ENCODE peak calls at places on chromosome 17, in nine cellular contexts. X, P, W, M, I, T, F, U and B are unnamed samples.
A peak's percentile ranks its signal among the peaks of the same experiment; 100 is the strongest.

GRCh38 chr17:54968954-54969400 is 412 bp downstream of the STXBP4 start:
- DNase-seq in M (no peak), P (peak; percentile 46), U (no peak), I (no peak), W (peak; percentile 17), X (no peak), F (no peak), T (peak; percentile 37), B (peak; percentile 20)

GRCh38 chr17:40323731-40324650 is 15.0 kb downstream of the RARA start:
- DNase-seq in M (no peak), F (no peak), T (peak; percentile 83), I (peak; percentile 74), X (no peak), W (no peak), U (no peak), P (peak; percentile 50), B (no peak)

GRCh38 chr17:74780443-74781238 is 4.5 kb upstream of the NAT9 start:
- DNase-seq in F (no peak), T (no peak), U (no peak), X (no peak), W (no peak), M (no peak), I (no peak), P (peak; percentile 69), B (peak; percentile 51)

GRCh38 chr17:6478486-6478885 is 34.2 kb downstream of the PIMREG start:
- DNase-seq in I (no peak), T (no peak), U (no peak), P (no peak), M (no peak), W (no peak), X (no peak), F (no peak), B (no peak)

GRCh38 chr17:73973881-73974409 is 229.5 kb upstream of the RPL38 start:
- DNase-seq in W (no peak), M (no peak), U (no peak), T (peak; percentile 15), I (no peak), X (no peak), F (no peak), P (no peak), B (no peak)

GRCh38 chr17:44767493-44767892 is 8.7 kb downstream of the ADAM11 start:
- DNase-seq in U (no peak), M (no peak), F (no peak), I (no peak), X (no peak), W (no peak), T (no peak), P (peak; percentile 86), B (peak; percentile 58)

GRCh38 chr17:60390223-60390622 is 1.7 kb downstream of the USP32 start:
- DNase-seq in X (no peak), U (no peak), I (no peak), T (peak; percentile 68), W (no peak), F (no peak), M (no peak), P (peak; percentile 67), B (no peak)

GRCh38 chr17:61405047-61405685 is 5.5 kb downstream of the TBX2 start:
- DNase-seq in U (no peak), T (no peak), W (no peak), I (peak; percentile 17), M (no peak), P (no peak), X (no peak), F (peak; percentile 13), B (no peak)

GRCh38 chr17:77451271-77451893 is 310.6 kb downstream of the SEC14L1 start:
- DNase-seq in P (peak; percentile 48), T (peak; percentile 69), M (no peak), U (peak; percentile 87), W (peak; percentile 87), I (peak; percentile 77), X (no peak), F (peak; percentile 63), B (peak; percentile 70)

GRCh38 chr17:64063766-64064224 is 43.4 kb upstream of the ICAM2 start:
- DNase-seq in P (peak; percentile 57), X (no peak), U (peak; percentile 75), M (no peak), I (peak; percentile 51), W (peak; percentile 73), T (peak; percentile 81), F (no peak), B (peak; percentile 59)

GRCh38 chr17:76081295-76082210 is 2.6 kb downstream of the ZACN start:
- DNase-seq in X (no peak), U (no peak), W (no peak), M (no peak), P (no peak), I (no peak), F (no peak), T (no peak), B (no peak)

GRCh38 chr17:4583796-4584124 is 569 bp upstream of the SMTNL2 start:
- DNase-seq in U (no peak), P (no peak), X (no peak), M (no peak), T (no peak), W (no peak), I (peak; percentile 73), F (no peak), B (no peak)

GRCh38 chr17:5769936-5770335 is 185.6 kb upstream of the NLRP1 start:
- DNase-seq in M (no peak), X (no peak), T (no peak), I (no peak), U (no peak), P (no peak), F (no peak), W (no peak), B (no peak)

GRCh38 chr17:78114831-78115723 is 13.5 kb downstream of the TMC6 start:
- DNase-seq in U (no peak), X (no peak), W (no peak), P (no peak), T (no peak), M (no peak), I (no peak), F (no peak), B (peak; percentile 24)

GRCh38 chr17:22703204-22703603 is 1010.9 kb downstream of the KCNJ18 start:
- DNase-seq in I (no peak), X (no peak), P (peak; percentile 48), M (no peak), W (no peak), F (no peak), T (no peak), U (no peak), B (no peak)

GRCh38 chr17:50304781-50305404 is 30.6 kb downstream of the TMEM92 start:
- DNase-seq in T (peak; percentile 25), F (no peak), P (no peak), W (no peak), I (no peak), X (no peak), U (no peak), M (no peak), B (no peak)

GRCh38 chr17:74241434-74241833 is 28.1 kb downstream of the TTYH2 start:
- DNase-seq in M (no peak), I (no peak), T (peak; percentile 51), P (no peak), F (no peak), U (no peak), W (no peak), X (no peak), B (no peak)

GRCh38 chr17:80030730-80031410 is 4.8 kb downstream of the TBC1D16 start:
- DNase-seq in U (no peak), W (no peak), M (no peak), P (no peak), T (no peak), X (no peak), F (no peak), I (no peak), B (no peak)

GRCh38 chr17:57226793-57227192 is 29.5 kb upstream of the MSI2 start:
- DNase-seq in F (no peak), X (no peak), M (no peak), P (no peak), U (no peak), T (no peak), I (no peak), W (no peak), B (no peak)

GRCh38 chr17:48910370-48910769 is 2.2 kb downstream of the UBE2Z start:
- DNase-seq in M (no peak), T (no peak), W (no peak), P (no peak), I (no peak), F (no peak), X (no peak), U (no peak), B (no peak)

GRCh38 chr17:57874434-57875108 is 24.7 kb upstream of the MRPS23 start:
- DNase-seq in T (peak; percentile 70), P (peak; percentile 70), I (peak; percentile 78), X (no peak), U (peak; percentile 83), W (no peak), M (peak; percentile 83), F (peak; percentile 41), B (no peak)

GRCh38 chr17:16446338-16446983 is 31.1 kb downstream of the TRPV2 start:
- DNase-seq in X (no peak), F (no peak), I (no peak), U (no peak), T (no peak), W (no peak), M (no peak), P (peak; percentile 65), B (no peak)
- TF ChIP-seq CTCF in X (no peak), F (no peak), I (no peak), U (no peak), T (no peak), W (no peak), M (no peak), P (peak; percentile 9), B (no peak)

DNA sequence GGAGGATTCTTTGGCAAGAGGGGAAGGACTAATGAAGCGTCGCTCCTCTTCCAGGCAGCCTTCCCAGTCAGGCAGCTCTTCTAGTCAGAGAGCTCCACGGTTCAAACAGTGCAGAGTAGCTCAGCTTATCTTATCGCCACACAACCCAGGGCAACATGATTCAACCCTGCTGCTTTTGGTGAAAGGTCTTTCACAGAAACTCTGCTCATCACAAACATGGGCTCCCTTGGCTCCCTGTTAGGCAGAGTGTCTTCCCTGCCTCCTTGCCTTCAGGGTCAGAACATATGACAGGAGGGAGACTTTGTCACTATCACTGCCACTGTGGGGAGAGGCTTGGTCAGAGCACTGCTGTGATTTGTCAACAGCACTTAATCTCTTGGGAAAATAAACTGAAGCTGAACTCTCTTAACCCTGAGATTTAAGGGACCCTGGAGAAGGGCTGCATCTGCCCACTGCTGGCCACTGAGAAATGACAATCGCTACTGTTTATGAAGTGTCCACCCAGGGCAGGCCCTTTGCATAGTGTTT is 6.9 kb upstream of the SLC13A2 start:
- DNase-seq in X (no peak), M (no peak), F (no peak), I (no peak), W (no peak), P (no peak), T (peak; percentile 45), U (no peak), B (no peak)
- TF ChIP-seq CTCF in X (no peak), M (no peak), F (no peak), I (no peak), W (no peak), P (no peak), T (no peak), U (no peak), B (no peak)

GRCh38 chr17:47700471-47701449 is 6.8 kb downstream of the TBKBP1 start:
- DNase-seq in M (no peak), T (no peak), P (no peak), I (no peak), X (no peak), F (no peak), W (no peak), U (no peak), B (no peak)
- TF ChIP-seq CTCF in M (no peak), T (no peak), P (no peak), I (no peak), X (no peak), F (no peak), W (no peak), U (no peak), B (no peak)

GRCh38 chr17:28725166-28725659 is 820 bp downstream of the TLCD1 start:
- DNase-seq in W (no peak), M (no peak), T (no peak), F (no peak), I (no peak), X (no peak), U (no peak), P (peak; percentile 88), B (no peak)
- TF ChIP-seq CTCF in W (peak; percentile 16), M (no peak), T (no peak), F (no peak), I (no peak), X (no peak), U (no peak), P (peak; percentile 6), B (no peak)